ENCODE peak calls at places on chromosomes 2 and 18, in seven cellular contexts. Z is GM04503, T is heart right ventricle, S is Calu3, M is A549, P is right cardiac atrium, G is KBM-7. F is an unnamed sample.
A peak's percentile ranks its signal among the peaks of the same experiment; 100 is the strongest.

GRCh38 chr2:85308951-85309555 is 18.7 kb downstream of the TGOLN2 start:
- DNase-seq in Z (no peak), T (peak; percentile 34), S (peak; percentile 18), M (no peak), P (peak; percentile 90), G (no peak), F (peak; percentile 53)

GRCh38 chr2:26562811-26563645 is 78.1 kb downstream of the CIB4 start:
- DNase-seq in Z (no peak), T (peak; percentile 18), S (peak; percentile 76), M (peak; percentile 35), P (no peak), G (peak; percentile 36), F (no peak)

GRCh38 chr18:334575-335132 is 66.8 kb upstream of the THOC1 start:
- DNase-seq in Z (no peak), T (no peak), S (no peak), M (no peak), P (no peak), G (no peak), F (no peak)

GRCh38 chr18:12744103-12744502 is 41.3 kb downstream of the PSMG2 start:
- DNase-seq in Z (no peak), T (no peak), S (no peak), M (peak; percentile 52), P (no peak), G (peak; percentile 59), F (no peak)

GRCh38 chr2:168596881-168597280 is 140.8 kb downstream of the CERS6 start:
- DNase-seq in Z (no peak), T (no peak), S (peak; percentile 25), M (no peak), P (no peak), G (no peak), F (no peak)

GRCh38 chr18:48629730-48630324 is 91.0 kb downstream of the CTIF start:
- DNase-seq in Z (peak; percentile 96), T (no peak), S (no peak), M (peak; percentile 69), P (no peak), G (no peak), F (no peak)

GRCh38 chr18:70337139-70337972 is 48.5 kb downstream of the SOCS6 start:
- DNase-seq in Z (peak; percentile 55), T (peak; percentile 49), S (peak; percentile 63), M (peak; percentile 59), P (no peak), G (no peak), F (no peak)

GRCh38 chr2:144801325-144801724 is 281.4 kb upstream of the ZEB2 start:
- DNase-seq in Z (no peak), T (no peak), S (no peak), M (no peak), P (no peak), G (no peak), F (no peak)

GRCh38 chr2:237687666-237688065 is 60.3 kb downstream of the LRRFIP1 start:
- DNase-seq in Z (peak; percentile 100), T (peak; percentile 87), S (peak; percentile 44), M (no peak), P (peak; percentile 90), G (peak; percentile 70), F (peak; percentile 83)

GRCh38 chr18:64416990-64417389 is 268.1 kb upstream of the LINC00305 start:
- DNase-seq in Z (no peak), T (no peak), S (no peak), M (no peak), P (no peak), G (no peak), F (no peak)

F was measured in lung.